ENCODE peak calls at places on chromosome 2, in four cellular contexts. P is CD4-positive, alpha-beta T cell; D is A549; E is substantia nigra. S is an unnamed sample.

GRCh38 chr2:42202299-42203008 is 33.3 kb downstream of the EML4 start:
- DNase-seq in P (no peak), D (no peak), E (no peak), S (no peak)

GRCh38 chr2:26068602-26069298 is 34.9 kb downstream of the RAB10 start:
- DNase-seq in P (no peak), D (peak; percentile 81), E (no peak), S (no peak)

GRCh38 chr2:15191801-15192200 is 369.3 kb downstream of the NBAS start:
- DNase-seq in P (no peak), D (no peak), E (no peak), S (no peak)

GRCh38 chr2:197198890-197199289 is 111.7 kb downstream of the ANKRD44 start:
- DNase-seq in P (peak; percentile 84), D (no peak), E (no peak), S (no peak)

GRCh38 chr2:78977661-78978145 is 47.8 kb upstream of the REG3G start:
- DNase-seq in P (no peak), D (no peak), E (no peak), S (no peak)

GRCh38 chr2:165594935-165595255 is 125.4 kb downstream of the CSRNP3 start:
- DNase-seq in P (no peak), D (no peak), E (no peak), S (no peak)

GRCh38 chr2:118251427-118251826 is 163.2 kb downstream of the INSIG2 start:
- DNase-seq in P (no peak), D (no peak), E (no peak), S (no peak)

GRCh38 chr2:41886757-41887156 is 161.1 kb upstream of the PKDCC start:
- DNase-seq in P (no peak), D (no peak), E (no peak), S (no peak)

GRCh38 chr2:14189929-14190328 is 442.6 kb upstream of the LRATD1 start:
- DNase-seq in P (no peak), D (no peak), E (no peak), S (no peak)

GRCh38 chr2:12457831-12458230 is 258.9 kb upstream of the TRIB2 start:
- DNase-seq in P (no peak), D (no peak), E (no peak), S (no peak)

GRCh38 chr2:216222650-216223352 is 113.7 kb downstream of the XRCC5 start:
- DNase-seq in P (no peak), D (peak; percentile 26), E (no peak), S (no peak)

GRCh38 chr2:6845312-6845711 is 20.4 kb downstream of the CMPK2 start:
- DNase-seq in P (no peak), D (peak; percentile 35), E (no peak), S (no peak)

GRCh38 chr2:80302465-80303005 is 2.0 kb downstream of the LRRTM1 start:
- DNase-seq in P (no peak), D (no peak), E (no peak), S (no peak)

GRCh38 chr2:241391892-241392665 is 36.0 kb downstream of the FARP2 start:
- DNase-seq in P (no peak), D (peak; percentile 52), E (no peak), S (peak; percentile 22)

GRCh38 chr2:173631123-173631450 is 276.4 kb downstream of the CDCA7 start:
- DNase-seq in P (no peak), D (peak; percentile 27), E (no peak), S (no peak)

GRCh38 chr2:220703279-220703678 is 868.8 kb downstream of the EPHA4 start:
- DNase-seq in P (no peak), D (no peak), E (no peak), S (no peak)

GRCh38 chr2:73069041-73069854 is 2.3 kb downstream of the SFXN5 start:
- DNase-seq in P (no peak), D (no peak), E (no peak), S (no peak)

GRCh38 chr2:38293152-38293865 is 83.8 kb downstream of the ATL2 start:
- DNase-seq in P (no peak), D (no peak), E (no peak), S (no peak)

GRCh38 chr2:176147215-176147789 is 4.0 kb upstream of the HOXD4 start:
- DNase-seq in P (no peak), D (no peak), E (no peak), S (no peak)

GRCh38 chr2:149904352-149904751 is 316.8 kb upstream of the MMADHC start:
- DNase-seq in P (no peak), D (no peak), E (no peak), S (no peak)

GRCh38 chr2:28594369-28595108 is 98.7 kb downstream of the PLB1 start:
- DNase-seq in P (peak; percentile 81), D (peak; percentile 89), E (peak; percentile 11), S (peak; percentile 75)

GRCh38 chr2:3124921-3125760 is 252.5 kb downstream of the EIPR1 start:
- DNase-seq in P (no peak), D (no peak), E (no peak), S (no peak)

GRCh38 chr2:144516981-144517824 is 2.7 kb downstream of the ZEB2 start:
- DNase-seq in P (peak; percentile 25), D (peak; percentile 81), E (no peak), S (no peak)

GRCh38 chr2:197322729-197323720 is 12.4 kb upstream of the ANKRD44 start:
- DNase-seq in P (no peak), D (no peak), E (no peak), S (no peak)

GRCh38 chr2:128813352-128814034 is 494.8 kb upstream of the HS6ST1 start:
- DNase-seq in P (no peak), D (no peak), E (no peak), S (no peak)

GRCh38 chr2:186605041-186605440 is 15.2 kb downstream of the ITGAV start:
- DNase-seq in P (no peak), D (no peak), E (no peak), S (no peak)

GRCh38 chr2:216916956-216917650 is 57.2 kb upstream of the TNP1 start:
- DNase-seq in P (no peak), D (no peak), E (no peak), S (no peak)

GRCh38 chr2:26619649-26620605 is 21.2 kb downstream of the CIB4 start:
- DNase-seq in P (no peak), D (no peak), E (no peak), S (no peak)

GRCh38 chr2:43220229-43220981 is 6.0 kb downstream of the ZFP36L2 start:
- DNase-seq in P (no peak), D (no peak), E (no peak), S (no peak)

GRCh38 chr2:177984739-177985138 is 87.8 kb downstream of the PDE11A start:
- DNase-seq in P (no peak), D (no peak), E (no peak), S (no peak)

GRCh38 chr2:168614291-168615018 is 158.4 kb downstream of the CERS6 start:
- DNase-seq in P (no peak), D (no peak), E (no peak), S (no peak)

GRCh38 chr2:144082777-144083176 is 437.1 kb downstream of the ZEB2 start:
- DNase-seq in P (no peak), D (no peak), E (no peak), S (no peak)

GRCh38 chr2:109647636-109648035 is 33.5 kb downstream of the SOWAHC start:
- DNase-seq in P (no peak), D (no peak), E (no peak), S (no peak)

GRCh38 chr2:179991344-179991743 is 15.8 kb downstream of the CWC22 start:
- DNase-seq in P (no peak), D (no peak), E (no peak), S (no peak)

GRCh38 chr2:112933261-112933660 is 22.3 kb downstream of the IL37 start:
- DNase-seq in P (no peak), D (no peak), E (no peak), S (no peak)

GRCh38 chr2:225008935-225009334 is 33.3 kb downstream of the DOCK10 start:
- DNase-seq in P (no peak), D (peak; percentile 42), E (no peak), S (no peak)

GRCh38 chr2:101921319-101921960 is 70.3 kb upstream of the IL1R2 start:
- DNase-seq in P (no peak), D (no peak), E (no peak), S (no peak)

GRCh38 chr2:152497481-152498052 is 162.6 kb downstream of the FMNL2 start:
- DNase-seq in P (no peak), D (no peak), E (no peak), S (no peak)

DNA sequence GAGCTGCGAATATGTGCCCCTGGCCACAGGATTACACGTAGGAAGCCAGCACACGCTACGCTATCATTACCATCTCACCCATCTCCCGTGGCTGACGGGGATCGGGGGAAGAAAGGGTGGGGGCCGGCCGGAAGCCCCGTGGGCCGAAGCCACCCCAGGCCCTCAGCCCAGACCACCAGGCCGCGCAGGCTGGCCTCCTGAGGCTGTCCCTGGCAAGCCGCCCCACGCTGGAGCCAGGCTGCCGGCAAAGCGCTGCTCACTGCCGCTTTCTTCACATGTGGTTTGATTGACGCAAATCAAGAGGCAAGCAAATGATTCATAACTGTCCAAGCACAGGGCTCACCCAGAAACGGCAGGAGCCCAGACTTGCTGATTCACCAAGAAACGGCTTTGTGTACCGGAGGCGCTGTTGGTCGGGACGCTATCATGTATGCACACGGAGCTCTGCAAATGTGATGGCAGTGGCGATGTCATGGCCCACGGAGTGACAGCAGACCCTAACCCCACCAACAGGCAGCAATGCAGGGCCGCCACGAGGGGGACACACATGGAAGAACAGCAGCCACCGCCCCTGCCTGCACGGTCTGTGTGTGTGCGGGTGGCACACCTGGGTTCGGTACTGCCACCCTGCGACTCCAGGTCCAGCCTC is 125.7 kb downstream of the HDAC4 start:
- DNase-seq in P (peak; percentile 80), D (peak; percentile 97), E (no peak), S (no peak)
- H3K27ac ChIP-seq in P (peak overlapping the region; percentile 55), D (peak overlapping the region; percentile 97), E (peak overlapping the region; percentile 73), S (no peak overlapping the region)

DNA sequence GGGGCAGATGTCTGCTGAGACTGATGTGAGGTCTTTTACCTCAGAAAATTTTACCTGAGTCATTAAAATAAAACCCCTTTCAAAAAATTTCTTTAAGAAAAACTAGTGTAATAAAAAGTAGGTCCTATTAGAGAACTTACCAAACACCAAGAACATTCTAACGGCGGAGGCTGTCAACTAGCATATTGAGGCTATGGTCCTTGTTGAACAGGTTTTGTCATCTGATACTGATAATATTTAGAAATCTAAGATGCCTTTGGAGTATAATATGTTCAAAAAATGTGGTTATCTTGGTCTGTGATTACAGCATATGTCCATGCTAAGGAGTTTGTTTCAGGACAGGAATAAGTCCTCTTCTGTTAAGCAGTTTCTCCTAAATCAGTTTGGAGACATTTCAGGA is 59.0 kb upstream of the B3GNT2 start:
- DNase-seq in P (no peak), D (no peak), E (no peak), S (no peak)
- H3K27ac ChIP-seq in P (no peak overlapping the region), D (no peak overlapping the region), E (no peak overlapping the region), S (no peak overlapping the region)

DNA sequence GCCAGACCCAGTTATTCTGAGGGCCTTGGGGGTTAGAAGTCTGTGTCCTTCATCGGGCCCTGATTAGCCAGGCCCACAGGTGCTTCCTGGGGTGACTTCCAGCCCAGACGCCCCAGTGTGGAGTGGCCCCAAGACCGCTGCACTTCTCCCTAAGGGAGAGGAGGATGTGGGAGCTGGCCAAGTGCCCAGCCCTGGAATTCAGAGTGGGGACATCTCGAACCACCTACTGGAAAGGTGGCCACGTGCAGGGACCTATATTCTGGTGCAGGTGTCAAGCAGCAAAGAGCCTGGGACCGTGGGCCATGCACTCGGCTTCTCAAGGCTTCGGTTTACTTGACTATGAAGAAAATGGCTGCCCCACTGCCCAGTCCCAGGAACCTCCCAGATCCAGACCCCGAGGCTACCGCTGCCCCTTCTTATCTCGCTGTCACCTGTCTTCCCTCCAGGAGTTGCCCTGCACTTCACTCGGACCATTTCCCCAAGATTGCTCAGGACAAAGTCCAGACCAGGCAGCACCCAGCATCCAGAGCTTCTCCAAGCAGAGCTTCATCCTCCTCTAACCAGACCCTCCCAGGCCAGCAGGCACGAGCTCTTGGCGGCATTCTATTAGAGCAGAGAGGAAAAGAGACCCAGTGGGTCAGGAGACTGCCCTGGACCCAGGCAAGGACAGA is 142.8 kb upstream of the ID2 start:
- DNase-seq in P (no peak), D (no peak), E (no peak), S (no peak)
- H3K27ac ChIP-seq in P (no peak overlapping the region), D (no peak overlapping the region), E (no peak overlapping the region), S (no peak overlapping the region)

GRCh38 chr2:127078028-127078427 is 28.9 kb downstream of the BIN1 start:
- DNase-seq in P (no peak), D (no peak), E (no peak), S (no peak)
- H3K27ac ChIP-seq in P (peak overlapping the region; percentile 64), D (no peak overlapping the region), E (peak overlapping the region; percentile 95), S (no peak overlapping the region)